ENCODE peak calls at places on chromosomes 2 and 18, in nine cellular contexts. One of them, this sample, is unnamed.

GRCh38 chr2:168574856-168575630 is 119.0 kb downstream of the CERS6 start:
- DNase-seq in astrocyte of the spinal cord: peak
- DNase-seq in BJ: no peak
- DNase-seq in AG09309: no peak
- DNase-seq in GM20000: no peak
- DNase-seq in fibroblast of lung: peak
- DNase-seq in IMR-90: peak
- DNase-seq in kidney: no peak
- DNase-seq in WERI-Rb-1: no peak
- DNase-seq in this sample: no peak

GRCh38 chr2:240919786-240920782 is 13.9 kb downstream of the CROCC2 start:
- DNase-seq in astrocyte of the spinal cord: no peak
- DNase-seq in BJ: no peak
- DNase-seq in AG09309: no peak
- DNase-seq in GM20000: no peak
- DNase-seq in fibroblast of lung: no peak
- DNase-seq in IMR-90: no peak
- DNase-seq in kidney: peak
- DNase-seq in WERI-Rb-1: peak
- DNase-seq in this sample: peak

GRCh38 chr2:50344509-50345106 is 687.3 kb downstream of the NRXN1 start:
- DNase-seq in astrocyte of the spinal cord: no peak
- DNase-seq in BJ: no peak
- DNase-seq in AG09309: no peak
- DNase-seq in GM20000: no peak
- DNase-seq in fibroblast of lung: no peak
- DNase-seq in IMR-90: no peak
- DNase-seq in kidney: no peak
- DNase-seq in WERI-Rb-1: no peak
- DNase-seq in this sample: no peak

GRCh38 chr2:39234754-39235153 is 9.0 kb downstream of the CDKL4 start:
- DNase-seq in astrocyte of the spinal cord: no peak
- DNase-seq in BJ: no peak
- DNase-seq in AG09309: no peak
- DNase-seq in GM20000: no peak
- DNase-seq in fibroblast of lung: peak
- DNase-seq in IMR-90: peak
- DNase-seq in kidney: no peak
- DNase-seq in WERI-Rb-1: no peak
- DNase-seq in this sample: no peak

GRCh38 chr18:44725300-44726096 is 44.8 kb downstream of the SETBP1 start:
- DNase-seq in astrocyte of the spinal cord: peak
- DNase-seq in BJ: no peak
- DNase-seq in AG09309: no peak
- DNase-seq in GM20000: peak
- DNase-seq in fibroblast of lung: peak
- DNase-seq in IMR-90: peak
- DNase-seq in kidney: peak
- DNase-seq in WERI-Rb-1: no peak
- DNase-seq in this sample: peak

GRCh38 chr2:202918860-202919259 is 6.8 kb downstream of the CARF start:
- DNase-seq in astrocyte of the spinal cord: no peak
- DNase-seq in BJ: no peak
- DNase-seq in AG09309: no peak
- DNase-seq in GM20000: no peak
- DNase-seq in fibroblast of lung: no peak
- DNase-seq in IMR-90: no peak
- DNase-seq in kidney: no peak
- DNase-seq in WERI-Rb-1: no peak
- DNase-seq in this sample: no peak

GRCh38 chr2:106995560-106995959 is 109.6 kb upstream of the ST6GAL2 start:
- DNase-seq in astrocyte of the spinal cord: peak
- DNase-seq in BJ: no peak
- DNase-seq in AG09309: no peak
- DNase-seq in GM20000: no peak
- DNase-seq in fibroblast of lung: peak
- DNase-seq in IMR-90: no peak
- DNase-seq in kidney: no peak
- DNase-seq in WERI-Rb-1: no peak
- DNase-seq in this sample: no peak

GRCh38 chr18:34890486-34891085 is 150.6 kb upstream of the MAPRE2 start:
- DNase-seq in astrocyte of the spinal cord: no peak
- DNase-seq in BJ: no peak
- DNase-seq in AG09309: no peak
- DNase-seq in GM20000: no peak
- DNase-seq in fibroblast of lung: no peak
- DNase-seq in IMR-90: no peak
- DNase-seq in kidney: no peak
- DNase-seq in WERI-Rb-1: no peak
- DNase-seq in this sample: no peak

GRCh38 chr2:9002313-9002636 is 1.2 kb downstream of the MBOAT2 start:
- DNase-seq in astrocyte of the spinal cord: peak
- DNase-seq in BJ: no peak
- DNase-seq in AG09309: no peak
- DNase-seq in GM20000: no peak
- DNase-seq in fibroblast of lung: peak
- DNase-seq in IMR-90: no peak
- DNase-seq in kidney: no peak
- DNase-seq in WERI-Rb-1: no peak
- DNase-seq in this sample: no peak

GRCh38 chr2:40348665-40349064 is 103.2 kb downstream of the SLC8A1 start:
- DNase-seq in astrocyte of the spinal cord: peak
- DNase-seq in BJ: peak
- DNase-seq in AG09309: peak
- DNase-seq in GM20000: no peak
- DNase-seq in fibroblast of lung: peak
- DNase-seq in IMR-90: peak
- DNase-seq in kidney: no peak
- DNase-seq in WERI-Rb-1: no peak
- DNase-seq in this sample: no peak

GRCh38 chr2:231642631-231643493 is 50.2 kb downstream of the TEX44 start:
- DNase-seq in astrocyte of the spinal cord: peak
- DNase-seq in BJ: peak
- DNase-seq in AG09309: peak
- DNase-seq in GM20000: peak
- DNase-seq in fibroblast of lung: peak
- DNase-seq in IMR-90: peak
- DNase-seq in kidney: peak
- DNase-seq in WERI-Rb-1: no peak
- DNase-seq in this sample: peak

GRCh38 chr18:59957957-59958356 is 58.2 kb downstream of the PMAIP1 start:
- DNase-seq in astrocyte of the spinal cord: peak
- DNase-seq in BJ: no peak
- DNase-seq in AG09309: no peak
- DNase-seq in GM20000: no peak
- DNase-seq in fibroblast of lung: peak
- DNase-seq in IMR-90: peak
- DNase-seq in kidney: no peak
- DNase-seq in WERI-Rb-1: peak
- DNase-seq in this sample: peak

GRCh38 chr2:177772529-177772928 is 300.0 kb downstream of the PDE11A start:
- DNase-seq in astrocyte of the spinal cord: peak
- DNase-seq in BJ: no peak
- DNase-seq in AG09309: no peak
- DNase-seq in GM20000: peak
- DNase-seq in fibroblast of lung: peak
- DNase-seq in IMR-90: peak
- DNase-seq in kidney: no peak
- DNase-seq in WERI-Rb-1: no peak
- DNase-seq in this sample: no peak

GRCh38 chr2:176189666-176190641 is 1.5 kb downstream of the HOXD1 start:
- DNase-seq in astrocyte of the spinal cord: no peak
- DNase-seq in BJ: no peak
- DNase-seq in AG09309: no peak
- DNase-seq in GM20000: no peak
- DNase-seq in fibroblast of lung: no peak
- DNase-seq in IMR-90: no peak
- DNase-seq in kidney: no peak
- DNase-seq in WERI-Rb-1: no peak
- DNase-seq in this sample: no peak

GRCh38 chr2:114127372-114127771 is 237.5 kb downstream of the ACTR3 start:
- DNase-seq in astrocyte of the spinal cord: no peak
- DNase-seq in BJ: no peak
- DNase-seq in AG09309: no peak
- DNase-seq in GM20000: no peak
- DNase-seq in fibroblast of lung: no peak
- DNase-seq in IMR-90: peak
- DNase-seq in kidney: no peak
- DNase-seq in WERI-Rb-1: no peak
- DNase-seq in this sample: no peak

GRCh38 chr2:71821856-71822255 is 325.8 kb downstream of the CYP26B1 start:
- DNase-seq in astrocyte of the spinal cord: no peak
- DNase-seq in BJ: no peak
- DNase-seq in AG09309: no peak
- DNase-seq in GM20000: no peak
- DNase-seq in fibroblast of lung: no peak
- DNase-seq in IMR-90: no peak
- DNase-seq in kidney: no peak
- DNase-seq in WERI-Rb-1: no peak
- DNase-seq in this sample: no peak

GRCh38 chr2:28150994-28151393 is 241.7 kb upstream of the FOSL2 start:
- DNase-seq in astrocyte of the spinal cord: no peak
- DNase-seq in BJ: no peak
- DNase-seq in AG09309: no peak
- DNase-seq in GM20000: no peak
- DNase-seq in fibroblast of lung: no peak
- DNase-seq in IMR-90: no peak
- DNase-seq in kidney: no peak
- DNase-seq in WERI-Rb-1: no peak
- DNase-seq in this sample: no peak
- TF ChIP-seq CTCF in astrocyte of the spinal cord: no peak
- TF ChIP-seq CTCF in BJ: no peak
- TF ChIP-seq CTCF in AG09309: no peak
- TF ChIP-seq CTCF in GM20000: no peak
- TF ChIP-seq CTCF in fibroblast of lung: no peak
- TF ChIP-seq CTCF in IMR-90: no peak
- TF ChIP-seq CTCF in kidney: no peak
- TF ChIP-seq CTCF in WERI-Rb-1: no peak
- TF ChIP-seq CTCF in this sample: no peak

GRCh38 chr2:238873841-238874240 is 26.0 kb downstream of the TWIST2 start:
- DNase-seq in astrocyte of the spinal cord: no peak
- DNase-seq in BJ: no peak
- DNase-seq in AG09309: no peak
- DNase-seq in GM20000: no peak
- DNase-seq in fibroblast of lung: no peak
- DNase-seq in IMR-90: no peak
- DNase-seq in kidney: no peak
- DNase-seq in WERI-Rb-1: no peak
- DNase-seq in this sample: no peak

GRCh38 chr2:238874330-238875050 is 26.6 kb downstream of the TWIST2 start:
- DNase-seq in astrocyte of the spinal cord: no peak
- DNase-seq in BJ: no peak
- DNase-seq in AG09309: no peak
- DNase-seq in GM20000: no peak
- DNase-seq in fibroblast of lung: no peak
- DNase-seq in IMR-90: no peak
- DNase-seq in kidney: no peak
- DNase-seq in WERI-Rb-1: no peak
- DNase-seq in this sample: no peak

GRCh38 chr2:238875161-238875530 is 27.3 kb downstream of the TWIST2 start:
- DNase-seq in astrocyte of the spinal cord: peak
- DNase-seq in BJ: no peak
- DNase-seq in AG09309: no peak
- DNase-seq in GM20000: no peak
- DNase-seq in fibroblast of lung: no peak
- DNase-seq in IMR-90: no peak
- DNase-seq in kidney: no peak
- DNase-seq in WERI-Rb-1: no peak
- DNase-seq in this sample: no peak

GRCh38 chr2:238876232-238876630 is 28.3 kb downstream of the TWIST2 start:
- DNase-seq in astrocyte of the spinal cord: no peak
- DNase-seq in BJ: no peak
- DNase-seq in AG09309: no peak
- DNase-seq in GM20000: no peak
- DNase-seq in fibroblast of lung: no peak
- DNase-seq in IMR-90: no peak
- DNase-seq in kidney: peak
- DNase-seq in WERI-Rb-1: no peak
- DNase-seq in this sample: no peak

GRCh38 chr2:238875531-238876231 is 27.8 kb downstream of the TWIST2 start:
- DNase-seq in astrocyte of the spinal cord: no peak
- DNase-seq in BJ: no peak
- DNase-seq in AG09309: no peak
- DNase-seq in GM20000: no peak
- DNase-seq in fibroblast of lung: peak
- DNase-seq in IMR-90: no peak
- DNase-seq in kidney: peak
- DNase-seq in WERI-Rb-1: no peak
- DNase-seq in this sample: no peak
- TF ChIP-seq CTCF in astrocyte of the spinal cord: no peak
- TF ChIP-seq CTCF in BJ: no peak
- TF ChIP-seq CTCF in AG09309: no peak
- TF ChIP-seq CTCF in GM20000: no peak
- TF ChIP-seq CTCF in fibroblast of lung: no peak
- TF ChIP-seq CTCF in IMR-90: no peak
- TF ChIP-seq CTCF in kidney: no peak
- TF ChIP-seq CTCF in WERI-Rb-1: no peak
- TF ChIP-seq CTCF in this sample: no peak

GRCh38 chr2:675982-676646 is 1.1 kb downstream of the TMEM18 start:
- DNase-seq in astrocyte of the spinal cord: peak
- DNase-seq in BJ: peak
- DNase-seq in AG09309: peak
- DNase-seq in GM20000: peak
- DNase-seq in fibroblast of lung: peak
- DNase-seq in IMR-90: peak
- DNase-seq in kidney: peak
- DNase-seq in WERI-Rb-1: peak
- DNase-seq in this sample: no peak
- TF ChIP-seq CTCF in astrocyte of the spinal cord: peak
- TF ChIP-seq CTCF in BJ: peak
- TF ChIP-seq CTCF in AG09309: peak
- TF ChIP-seq CTCF in GM20000: no peak
- TF ChIP-seq CTCF in fibroblast of lung: peak
- TF ChIP-seq CTCF in IMR-90: peak
- TF ChIP-seq CTCF in kidney: no peak
- TF ChIP-seq CTCF in WERI-Rb-1: no peak
- TF ChIP-seq CTCF in this sample: peak

DNA sequence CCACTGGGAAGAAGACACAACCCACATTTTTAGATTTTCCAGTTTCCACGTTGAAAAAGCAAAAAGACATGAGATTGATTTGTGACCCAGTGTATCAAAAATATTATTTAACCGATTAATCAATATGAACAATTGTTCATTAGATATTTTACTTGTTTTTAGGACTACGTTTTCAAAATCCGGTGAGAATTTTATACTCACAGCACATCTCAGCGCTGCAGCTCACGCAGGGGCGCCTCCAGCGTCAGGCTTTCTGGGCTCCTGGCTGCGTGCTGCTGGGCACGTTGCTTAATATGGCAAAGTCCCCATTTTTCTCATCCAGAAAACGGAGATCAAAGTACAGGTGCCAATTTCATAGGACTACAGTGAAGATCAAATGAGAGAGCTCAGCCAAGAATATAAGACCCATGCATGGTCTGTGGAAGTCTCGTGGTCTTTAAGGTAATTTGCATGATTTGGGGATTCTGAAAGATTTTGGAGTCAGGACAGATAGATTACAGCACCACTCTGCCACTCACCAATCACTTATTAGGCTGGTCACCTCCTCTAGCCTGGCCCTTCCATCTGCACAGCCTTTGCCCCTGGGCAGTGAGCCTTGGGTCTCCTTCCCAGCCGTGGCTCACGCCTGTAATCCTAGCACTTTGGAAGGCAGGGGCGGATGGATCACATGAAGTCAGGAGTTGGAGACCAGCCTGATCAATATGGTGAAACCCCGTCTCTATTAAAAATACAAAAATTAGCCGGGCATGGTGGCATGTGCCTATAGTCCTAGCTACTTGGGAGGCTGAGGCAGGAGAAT is 36.2 kb downstream of the PTPN18 start:
- DNase-seq in astrocyte of the spinal cord: no peak
- DNase-seq in BJ: no peak
- DNase-seq in AG09309: no peak
- DNase-seq in GM20000: no peak
- DNase-seq in fibroblast of lung: no peak
- DNase-seq in IMR-90: peak
- DNase-seq in kidney: peak
- DNase-seq in WERI-Rb-1: peak
- DNase-seq in this sample: no peak
- TF ChIP-seq CTCF in astrocyte of the spinal cord: no peak
- TF ChIP-seq CTCF in BJ: peak
- TF ChIP-seq CTCF in AG09309: no peak
- TF ChIP-seq CTCF in GM20000: no peak
- TF ChIP-seq CTCF in fibroblast of lung: peak
- TF ChIP-seq CTCF in IMR-90: no peak
- TF ChIP-seq CTCF in kidney: no peak
- TF ChIP-seq CTCF in WERI-Rb-1: no peak
- TF ChIP-seq CTCF in this sample: no peak

This sample was measured in B cell.